ENCODE peak calls at places on chromosome 2, in seven cellular contexts. D is Peyer's patch, C is A673, P is omental fat pad, A is fibroblast of the aortic adventitia, O is ovary, X is mesothelial cell of epicardium. T is an unnamed sample.

GRCh38 chr2:190722825-190723224 is 73.9 kb downstream of the NAB1 start:
- DNase-seq in D (no peak), C (no peak), P (no peak), A (no peak), O (no peak), X (no peak), T (no peak)

GRCh38 chr2:128503358-128504241 is 184.9 kb upstream of the HS6ST1 start:
- DNase-seq in D (no peak), C (no peak), P (no peak), A (peak; percentile 6), O (no peak), X (no peak), T (no peak)

GRCh38 chr2:118669639-118670038 is 177.8 kb downstream of the EN1 start:
- DNase-seq in D (no peak), C (no peak), P (no peak), A (no peak), O (no peak), X (no peak), T (no peak)

GRCh38 chr2:177881921-177882320 is 190.7 kb downstream of the PDE11A start:
- DNase-seq in D (no peak), C (no peak), P (no peak), A (no peak), O (no peak), X (no peak), T (no peak)

GRCh38 chr2:97858442-97858841 is 137.3 kb downstream of the TMEM131 start:
- DNase-seq in D (no peak), C (no peak), P (no peak), A (no peak), O (no peak), X (no peak), T (no peak)

GRCh38 chr2:164538250-164538866 is 82.9 kb downstream of the GRB14 start:
- DNase-seq in D (no peak), C (peak; percentile 66), P (no peak), A (peak; percentile 67), O (no peak), X (no peak), T (no peak)

GRCh38 chr2:10561636-10562035 is 113.5 kb upstream of the ODC1 start:
- DNase-seq in D (no peak), C (no peak), P (no peak), A (no peak), O (no peak), X (no peak), T (no peak)

GRCh38 chr2:239789711-239790110 is 235.4 kb downstream of the NDUFA10 start:
- DNase-seq in D (peak; percentile 18), C (no peak), P (no peak), A (no peak), O (no peak), X (no peak), T (no peak)

GRCh38 chr2:111188681-111189080 is 68.0 kb downstream of the BCL2L11 start:
- DNase-seq in D (no peak), C (no peak), P (no peak), A (no peak), O (no peak), X (peak; percentile 10), T (no peak)

GRCh38 chr2:164430166-164430783 is 191.0 kb downstream of the GRB14 start:
- DNase-seq in D (no peak), C (peak; percentile 45), P (no peak), A (peak; percentile 66), O (no peak), X (no peak), T (peak; percentile 15)

GRCh38 chr2:61658841-61659780 is 121.0 kb upstream of the XPO1 start:
- DNase-seq in D (no peak), C (peak; percentile 57), P (no peak), A (peak; percentile 71), O (no peak), X (no peak), T (no peak)
- TF ChIP-seq CTCF in D (peak; percentile 69), C (peak; percentile 68), P (no peak), A (peak; percentile 69), O (no peak), X (no peak), T (peak; percentile 59)

DNA sequence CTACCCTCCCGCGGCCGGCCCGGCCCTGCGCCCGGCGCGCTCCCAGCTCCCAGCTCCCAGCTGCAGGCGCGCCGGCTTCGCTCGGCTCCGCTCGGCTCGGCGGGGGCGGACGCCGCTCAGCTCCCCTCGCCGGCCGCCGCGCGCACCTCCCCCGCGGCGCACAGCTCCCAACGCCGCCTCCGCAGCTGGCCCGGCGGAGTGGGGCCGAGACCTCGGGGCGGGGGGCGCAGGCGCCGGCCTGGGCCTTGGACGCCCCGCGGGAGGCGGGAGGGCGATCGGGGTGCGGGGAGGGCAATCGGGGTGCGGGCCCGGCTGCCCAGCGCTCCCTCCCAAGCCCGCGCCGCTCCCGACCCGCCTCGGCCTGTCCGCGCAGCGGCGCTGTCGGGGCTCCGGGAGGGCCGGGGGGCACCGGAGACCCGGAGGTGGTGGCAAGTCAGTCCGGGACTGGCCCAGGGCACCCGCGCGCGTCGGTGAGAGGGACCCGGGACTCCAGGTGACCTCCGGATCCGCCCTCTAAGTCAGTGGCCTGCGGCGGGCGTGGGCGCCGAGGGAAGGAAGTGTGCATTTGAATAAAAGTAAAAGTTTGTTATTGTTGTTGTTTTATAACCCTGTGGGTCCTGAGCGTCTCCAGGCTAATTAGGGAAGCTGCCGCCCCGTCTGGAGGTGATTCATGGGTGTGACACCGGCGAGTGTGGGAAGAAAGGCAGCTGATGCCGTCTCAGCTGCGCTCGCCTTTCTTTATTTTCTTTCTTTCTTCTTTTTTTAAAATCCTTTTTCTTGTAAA is at the start of gene CRACDL:
- DNase-seq in D (peak; percentile 53), C (peak; percentile 23), P (no peak), A (no peak), O (no peak), X (no peak), T (no peak)
- TF ChIP-seq CTCF in D (no peak), C (no peak), P (no peak), A (no peak), O (no peak), X (no peak), T (no peak)

DNA sequence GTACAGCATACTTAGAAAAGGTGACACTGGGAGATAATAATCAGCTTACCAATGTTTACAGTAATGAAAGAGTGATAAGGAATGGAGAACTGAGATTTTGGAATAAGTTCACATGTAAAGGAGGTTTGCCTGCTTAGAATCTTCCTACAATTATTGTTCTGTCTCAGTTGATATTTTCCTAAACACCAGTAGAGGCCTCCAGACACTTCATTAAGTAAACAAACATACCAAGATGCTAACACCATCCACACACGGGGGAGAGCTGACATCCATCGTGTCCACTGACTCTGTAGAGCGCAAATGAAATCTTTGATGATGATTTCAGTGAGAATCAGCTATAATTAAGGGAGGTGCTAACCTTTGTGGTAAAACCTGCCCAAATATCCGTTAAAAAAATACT is 211.7 kb upstream of the MMADHC start:
- DNase-seq in D (no peak), C (peak; percentile 41), P (no peak), A (peak; percentile 59), O (no peak), X (no peak), T (peak; percentile 11)
- TF ChIP-seq CTCF in D (peak; percentile 51), C (peak; percentile 48), P (no peak), A (peak; percentile 41), O (peak; percentile 18), X (no peak), T (peak; percentile 41)

DNA sequence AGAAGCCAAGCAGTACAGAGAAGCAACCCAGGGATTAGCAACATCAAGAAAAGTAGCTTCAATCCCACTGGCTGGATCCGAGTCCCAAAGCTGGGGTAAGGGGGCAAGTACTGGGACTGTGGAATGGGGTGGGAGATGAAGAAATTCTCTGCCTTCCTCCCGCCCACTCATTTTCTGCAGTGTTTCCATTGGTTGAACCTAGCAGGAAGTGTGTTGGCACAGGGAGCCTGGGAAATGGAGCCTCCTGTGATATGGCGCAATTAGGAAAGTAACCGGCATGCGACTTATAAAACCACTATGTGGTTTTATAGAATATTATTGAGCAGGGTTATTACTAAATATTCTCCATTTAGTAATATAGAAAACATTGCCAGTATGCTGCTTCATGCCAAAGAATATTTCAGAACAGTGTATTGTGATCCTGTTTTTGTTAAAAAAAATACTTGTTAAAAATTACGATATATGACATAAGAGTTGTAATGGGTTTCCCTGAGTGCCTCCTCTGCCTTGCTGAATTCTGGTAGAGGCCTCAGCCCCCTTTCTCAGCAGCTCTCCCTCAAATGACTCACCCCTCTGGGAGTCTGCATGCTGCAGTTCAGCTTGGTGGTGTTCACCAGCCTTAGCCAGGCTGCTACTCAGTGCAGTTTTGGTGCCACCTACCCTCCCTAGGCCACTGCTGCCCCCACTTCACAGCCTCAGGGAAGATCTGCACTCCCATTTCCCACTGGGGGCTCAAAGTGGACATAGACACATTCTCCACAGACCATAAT is 60.5 kb downstream of the HK2 start:
- DNase-seq in D (no peak), C (peak; percentile 39), P (no peak), A (peak; percentile 86), O (no peak), X (no peak), T (peak; percentile 42)
- TF ChIP-seq CTCF in D (no peak), C (no peak), P (no peak), A (no peak), O (no peak), X (no peak), T (no peak)

DNA sequence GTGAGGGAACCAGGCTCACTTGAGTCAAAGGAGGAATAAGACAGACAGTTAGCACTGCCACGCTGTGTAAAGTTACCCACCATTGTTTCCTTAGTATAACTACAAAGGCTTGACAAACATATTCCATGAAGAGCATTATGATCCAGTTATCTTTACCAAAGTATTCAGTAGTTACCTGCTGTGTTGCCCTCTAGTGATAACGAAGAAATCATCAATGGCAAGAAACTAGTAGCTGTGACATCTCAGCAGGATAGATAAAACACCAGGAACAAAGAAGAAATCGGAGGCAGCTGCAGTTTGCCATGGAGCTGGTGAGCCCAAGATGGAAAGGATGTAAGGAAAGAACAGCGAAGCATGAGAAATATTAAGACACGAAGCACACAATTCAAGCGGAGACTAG is 215.3 kb upstream of the FSHR start:
- DNase-seq in D (no peak), C (no peak), P (no peak), A (no peak), O (no peak), X (no peak), T (no peak)
- TF ChIP-seq CTCF in D (no peak), C (no peak), P (no peak), A (no peak), O (no peak), X (no peak), T (no peak)

GRCh38 chr2:211085056-211085680 is 528.8 kb downstream of the CPS1 start:
- DNase-seq in D (no peak), C (peak; percentile 62), P (no peak), A (peak; percentile 70), O (no peak), X (no peak), T (no peak)
- TF ChIP-seq CTCF in D (peak; percentile 55), C (peak; percentile 77), P (no peak), A (peak; percentile 71), O (no peak), X (peak; percentile 76), T (peak; percentile 46)